ENCODE peak calls at places on chromosome 22, in five cellular contexts. S is brain microvascular endothelial cell, T is neural progenitor cell, V is fibroblast of the aortic adventitia, C is neuronal stem cell. F is an unnamed sample.

GRCh38 chr22:22872722-22873708 is 14.6 kb upstream of the IGLL5 start:
- DNase-seq in V (no peak), S (no peak), C (no peak), T (no peak), F (no peak)

GRCh38 chr22:24905909-24906308 is 40.6 kb downstream of the LHFPL7 start:
- DNase-seq in S (no peak), V (no peak), T (no peak), C (no peak), F (no peak)

GRCh38 chr22:50439314-50440250 is 35.3 kb downstream of the SBF1 start:
- DNase-seq in C (no peak), S (no peak), T (no peak), V (no peak), F (no peak)

GRCh38 chr22:39240841-39241631 is 3.7 kb downstream of the PDGFB start:
- DNase-seq in C (no peak), T (peak; percentile 35), S (no peak), V (no peak), F (peak; percentile 58)

GRCh38 chr22:49937758-49938564 is 19.5 kb downstream of the CRELD2 start:
- DNase-seq in S (no peak), T (no peak), C (no peak), V (no peak), F (no peak)

GRCh38 chr22:32820131-32820882 is 18.8 kb downstream of the TIMP3 start:
- DNase-seq in T (no peak), V (no peak), C (no peak), S (no peak), F (peak; percentile 54)

GRCh38 chr22:23651676-23652075 is 19.6 kb upstream of the DRICH1 start:
- DNase-seq in C (no peak), T (no peak), V (no peak), S (no peak), F (no peak)

GRCh38 chr22:29030618-29031235 is 30.9 kb downstream of the C22orf31 start:
- DNase-seq in S (peak; percentile 59), T (peak; percentile 79), V (peak; percentile 77), C (peak; percentile 58), F (peak; percentile 81)

GRCh38 chr22:39177791-39178190 is 25.3 kb upstream of the CBX7 start:
- DNase-seq in S (no peak), C (no peak), T (no peak), V (no peak), F (no peak)

GRCh38 chr22:24926849-24927579 is 19.5 kb downstream of the LHFPL7 start:
- DNase-seq in V (peak; percentile 36), T (no peak), S (peak; percentile 40), C (no peak), F (peak; percentile 31)

GRCh38 chr22:28395920-28396447 is 283.7 kb downstream of the TTC28 start:
- DNase-seq in S (no peak), C (no peak), T (no peak), V (peak; percentile 66), F (peak; percentile 51)

GRCh38 chr22:47045691-47046410 is 283.4 kb downstream of the TBC1D22A start:
- DNase-seq in S (no peak), T (no peak), V (no peak), C (no peak), F (no peak)

GRCh38 chr22:38080847-38081635 is 2.9 kb downstream of the SLC16A8 start:
- DNase-seq in V (peak; percentile 17), C (no peak), T (peak; percentile 74), S (no peak), F (peak; percentile 67)

GRCh38 chr22:24001314-24001713 is 3.9 kb downstream of the GSTT4 start:
- DNase-seq in C (no peak), T (peak; percentile 53), V (no peak), S (no peak), F (no peak)

GRCh38 chr22:29203456-29203855 is 2.2 kb upstream of the EMID1 start:
- DNase-seq in T (no peak), C (no peak), S (no peak), V (no peak), F (no peak)

GRCh38 chr22:38422615-38423511 is 32.1 kb downstream of the KCNJ4 start:
- DNase-seq in T (no peak), S (no peak), V (no peak), C (no peak), F (no peak)

GRCh38 chr22:31969789-31970489 is 25.6 kb downstream of the YWHAH start:
- DNase-seq in C (peak; percentile 63), T (peak; percentile 88), V (peak; percentile 71), S (peak; percentile 49), F (peak; percentile 78)

GRCh38 chr22:48925450-48925849 is 902.2 kb downstream of the BRD1 start:
- DNase-seq in C (no peak), T (no peak), V (no peak), S (no peak), F (no peak)

GRCh38 chr22:46011627-46012181 is 34.7 kb upstream of the WNT7B start:
- DNase-seq in S (no peak), C (no peak), T (no peak), V (no peak), F (no peak)

GRCh38 chr22:46764140-46764680 is 1.8 kb downstream of the TBC1D22A start:
- DNase-seq in C (no peak), S (no peak), T (no peak), V (no peak), F (peak; percentile 33)

GRCh38 chr22:50146440-50147228 is 23.9 kb upstream of the PANX2 start:
- DNase-seq in C (no peak), T (peak; percentile 40), S (peak; percentile 61), V (peak; percentile 80), F (peak; percentile 42)

GRCh38 chr22:49534386-49534785 is 293.3 kb downstream of the BRD1 start:
- DNase-seq in C (no peak), S (no peak), V (no peak), T (peak; percentile 14), F (no peak)

GRCh38 chr22:46584081-46584903 is 35.9 kb upstream of the GRAMD4 start:
- DNase-seq in C (no peak), T (peak; percentile 59), V (no peak), S (peak; percentile 32), F (no peak)

GRCh38 chr22:21791635-21792625 is 56.3 kb upstream of the YPEL1 start:
- DNase-seq in S (peak; percentile 10), T (no peak), V (peak; percentile 40), C (no peak), F (peak; percentile 51)

GRCh38 chr22:48919187-48919590 is 908.5 kb downstream of the BRD1 start:
- DNase-seq in T (peak; percentile 74), S (no peak), V (no peak), C (peak; percentile 31), F (no peak)

GRCh38 chr22:21942407-21942895 is 10.2 kb downstream of the PPM1F start:
- DNase-seq in S (peak; percentile 77), C (no peak), V (peak; percentile 92), T (no peak), F (peak; percentile 94)

GRCh38 chr22:46377566-46378498 is 42.3 kb downstream of the TRMU start:
- DNase-seq in V (no peak), T (peak; percentile 96), S (no peak), C (peak; percentile 88), F (peak; percentile 24)

GRCh38 chr22:48708558-48709245 is 1119.0 kb downstream of the BRD1 start:
- DNase-seq in T (no peak), V (no peak), S (no peak), C (no peak), F (no peak)

GRCh38 chr22:45969414-45969799 is 7.6 kb downstream of the WNT7B start:
- DNase-seq in C (no peak), S (no peak), T (peak; percentile 73), V (no peak), F (no peak)

GRCh38 chr22:46317646-46318045 is 17.9 kb upstream of the TRMU start:
- DNase-seq in C (no peak), T (no peak), V (no peak), S (no peak), F (no peak)

GRCh38 chr22:23789121-23789520 is 2.4 kb downstream of the SMARCB1 start:
- DNase-seq in V (no peak), S (no peak), C (no peak), T (peak; percentile 18), F (no peak)

DNA sequence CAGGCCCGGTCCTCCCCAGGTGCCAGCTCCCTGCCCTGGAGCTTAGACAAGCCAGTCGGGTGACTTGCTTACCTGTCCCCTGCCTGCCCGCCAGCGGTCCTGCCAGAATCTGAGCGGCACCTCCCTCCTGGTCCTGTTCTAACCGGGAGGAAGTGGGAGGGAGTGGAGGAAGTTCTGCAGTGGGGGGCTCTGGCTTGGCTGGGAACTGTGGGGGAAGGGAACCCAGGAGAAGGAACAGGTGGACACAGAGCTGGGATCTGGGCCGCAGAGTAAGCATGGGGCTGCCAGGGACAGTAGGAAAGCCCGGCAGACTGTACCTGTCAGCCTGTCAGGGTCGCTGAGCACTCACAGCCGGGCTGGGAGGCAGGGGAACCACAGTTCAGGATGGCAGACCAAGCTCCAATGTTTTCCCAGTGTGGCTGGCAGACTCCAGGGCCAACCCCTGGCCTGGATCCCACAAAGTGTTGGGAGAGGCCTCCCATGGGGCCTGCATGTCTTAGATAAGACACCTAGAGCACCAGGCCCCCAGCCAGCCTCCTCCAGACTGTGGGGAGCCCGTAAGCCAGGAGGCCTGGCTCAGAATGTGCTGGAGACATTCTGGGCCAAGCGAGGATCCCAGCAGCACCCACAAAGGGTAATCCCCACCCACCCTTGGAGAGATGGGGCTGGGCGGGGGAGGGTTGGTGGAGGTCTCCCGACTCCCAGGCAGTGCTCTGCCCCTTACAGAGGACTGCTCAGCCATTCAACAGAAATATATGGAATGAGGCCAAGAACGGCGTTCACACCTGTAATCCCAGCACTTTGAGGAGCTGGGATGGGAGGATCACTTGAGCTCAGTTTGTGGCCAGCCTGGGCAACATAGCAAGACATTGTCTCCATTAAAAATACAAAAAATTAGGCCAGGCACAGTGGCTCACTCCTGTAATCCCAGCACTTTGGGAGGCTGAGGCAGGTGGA is 2.3 kb downstream of the CYB5R3 start:
- DNase-seq in C (no peak), V (peak; percentile 74), S (no peak), T (no peak), F (peak; percentile 67)
- H3K4me3 ChIP-seq in C (no peak overlapping the region), V (peak overlapping the region; percentile 31), S (no peak overlapping the region), T (no peak overlapping the region), F (peak overlapping the region; percentile 32)

GRCh38 chr22:30717331-30717921 is 22.8 kb downstream of the OSBP2 start:
- DNase-seq in V (peak; percentile 69), S (peak; percentile 64), C (no peak), T (no peak), F (peak; percentile 91)
- H3K4me3 ChIP-seq in V (no peak overlapping the region), S (no peak overlapping the region), C (no peak overlapping the region), T (no peak overlapping the region), F (peak overlapping the region; percentile 47)

DNA sequence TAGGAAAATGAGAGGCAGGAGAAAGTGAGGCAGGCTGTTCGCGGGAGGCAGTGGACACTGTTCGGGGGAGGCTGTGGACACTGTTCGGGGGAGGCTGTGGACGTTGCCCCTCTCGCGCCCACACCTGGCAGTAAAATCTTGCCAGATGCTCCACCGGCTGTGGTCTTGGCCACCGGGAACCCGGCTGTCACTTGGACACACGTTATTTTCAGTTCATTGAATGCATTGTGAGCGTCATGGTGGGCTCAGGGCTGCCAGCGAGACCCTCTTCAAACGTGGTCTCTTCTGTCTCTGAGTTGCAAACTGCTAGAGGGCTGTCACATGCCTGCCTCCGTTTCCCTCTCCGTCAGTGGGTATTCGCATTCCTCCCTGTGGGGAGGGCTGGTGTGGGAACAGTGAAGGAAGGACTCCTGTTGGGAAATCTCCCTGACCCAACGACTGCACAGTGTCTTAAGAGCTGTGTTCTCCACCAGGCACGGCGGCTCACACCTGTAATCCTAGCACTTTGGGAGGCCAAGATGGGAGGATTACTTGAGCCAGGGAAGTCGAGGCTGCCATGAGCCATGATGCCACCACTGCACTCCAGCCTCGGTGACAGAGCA is 1.4 kb downstream of the PRR5 start:
- DNase-seq in C (no peak), V (no peak), S (no peak), T (no peak), F (no peak)
- H3K4me3 ChIP-seq in C (peak overlapping the region; percentile 39), V (peak overlapping the region; percentile 71), S (peak overlapping the region; percentile 52), T (peak overlapping the region; percentile 71), F (peak overlapping the region; percentile 82)

GRCh38 chr22:41078975-41079374 is 13.4 kb upstream of the EP300 start:
- DNase-seq in T (peak; percentile 34), V (no peak), S (no peak), C (peak; percentile 9), F (no peak)
- H3K4me3 ChIP-seq in T (no peak overlapping the region), V (no peak overlapping the region), S (no peak overlapping the region), C (no peak overlapping the region), F (no peak overlapping the region)

F was measured in GM23248.